ENCODE peak calls at places on chromosome 22, in four cellular contexts. A is IMR-90, P is K562, Q is HepG2. U is an unnamed sample.

GRCh38 chr22:28375761-28376534 is 303.7 kb downstream of the TTC28 start:
- DNase-seq in A (peak), Q (no peak), P (no peak), U (no peak)

GRCh38 chr22:35839811-35840739 is 122.4 kb downstream of the APOL5 start:
- DNase-seq in A (peak), P (peak), Q (no peak), U (peak)

GRCh38 chr22:33568934-33569496 is 351.3 kb downstream of the LARGE1 start:
- DNase-seq in P (no peak), Q (no peak), A (peak), U (no peak)

GRCh38 chr22:42714308-42714707 is 6.4 kb downstream of the A4GALT start:
- DNase-seq in A (no peak), P (no peak), Q (no peak), U (no peak)

GRCh38 chr22:37340331-37341262 is 58.3 kb downstream of the CYTH4 start:
- DNase-seq in A (no peak), P (no peak), Q (no peak), U (no peak)

GRCh38 chr22:45422237-45422983 is 8.9 kb downstream of the RIBC2 start:
- DNase-seq in A (no peak), P (no peak), Q (no peak), U (no peak)

GRCh38 chr22:49660321-49660720 is 167.4 kb downstream of the BRD1 start:
- DNase-seq in P (no peak), Q (no peak), A (no peak), U (no peak)

GRCh38 chr22:17477401-17477833 is 85.9 kb upstream of the SLC25A18 start:
- DNase-seq in A (no peak), Q (no peak), P (no peak), U (no peak)

GRCh38 chr22:39802682-39803081 is 90.9 kb downstream of the ENTHD1 start:
- DNase-seq in Q (no peak), P (no peak), A (no peak), U (no peak)

GRCh38 chr22:35835998-35836691 is 118.5 kb downstream of the APOL5 start:
- DNase-seq in P (peak), A (peak), Q (peak), U (peak)

GRCh38 chr22:41261541-41262249 is 21.0 kb upstream of the CHADL start:
- DNase-seq in A (no peak), Q (no peak), P (no peak), U (no peak)

GRCh38 chr22:20066617-20067383 is 13.2 kb upstream of the DGCR8 start:
- DNase-seq in Q (no peak), A (no peak), P (no peak), U (no peak)

GRCh38 chr22:44076825-44077224 is 52.7 kb downstream of the PARVB start:
- DNase-seq in A (no peak), Q (no peak), P (no peak), U (no peak)

GRCh38 chr22:49724030-49724892 is 103.4 kb downstream of the BRD1 start:
- DNase-seq in P (peak), Q (no peak), A (no peak), U (no peak)

GRCh38 chr22:28442951-28443876 is 236.4 kb downstream of the TTC28 start:
- DNase-seq in P (peak), A (peak), Q (peak), U (no peak)

GRCh38 chr22:36497910-36498669 is 8.8 kb downstream of the FOXRED2 start:
- DNase-seq in A (no peak), P (no peak), Q (no peak), U (no peak)

GRCh38 chr22:28768701-28769393 is 3.6 kb upstream of the CCDC117 start:
- DNase-seq in A (no peak), P (no peak), Q (peak), U (peak)

GRCh38 chr22:28332410-28332809 is 347.2 kb downstream of the TTC28 start:
- DNase-seq in P (no peak), Q (no peak), A (peak), U (no peak)

GRCh38 chr22:16824718-16825687 is at the start of gene XKR3:
- DNase-seq in A (no peak), P (peak), Q (no peak), U (no peak)

GRCh38 chr22:41648431-41648830 is 27.3 kb downstream of the XRCC6 start:
- DNase-seq in P (no peak), A (no peak), Q (no peak), U (no peak)

GRCh38 chr22:25232301-25232700 is 12.9 kb downstream of the CRYBB2 start:
- DNase-seq in P (no peak), Q (no peak), A (peak), U (no peak)

GRCh38 chr22:28799125-28799833 is 1.1 kb downstream of the XBP1 start:
- DNase-seq in P (peak), Q (peak), A (peak), U (peak)

GRCh38 chr22:37228106-37229011 is 15.7 kb downstream of the RAC2 start:
- DNase-seq in P (no peak), A (peak), Q (no peak), U (no peak)

GRCh38 chr22:42889290-42889689 is 32.2 kb upstream of the ARFGAP3 start:
- DNase-seq in A (no peak), P (no peak), Q (no peak), U (no peak)

GRCh38 chr22:38623357-38623756 is 32.8 kb downstream of the FAM227A start:
- DNase-seq in Q (peak), A (no peak), P (peak), U (no peak)

GRCh38 chr22:41976070-41976901 is 7.0 kb downstream of the SEPTIN3 start:
- DNase-seq in P (no peak), A (no peak), Q (no peak), U (no peak)

GRCh38 chr22:37329239-37330140 is 47.2 kb downstream of the CYTH4 start:
- DNase-seq in A (peak), Q (no peak), P (no peak), U (no peak)

GRCh38 chr22:24926849-24927579 is 19.5 kb downstream of the LHFPL7 start:
- DNase-seq in A (no peak), Q (no peak), P (no peak), U (no peak)

GRCh38 chr22:29158546-29158945 is 47.1 kb upstream of the EMID1 start:
- DNase-seq in A (no peak), Q (no peak), P (no peak), U (no peak)

GRCh38 chr22:50209893-50210292 is 9.1 kb downstream of the SELENOO start:
- DNase-seq in A (peak), P (peak), Q (peak), U (peak)

GRCh38 chr22:41290262-41291221 is 4.6 kb upstream of the RANGAP1 start:
- DNase-seq in A (peak), P (no peak), Q (peak), U (no peak)

GRCh38 chr22:37929390-37929789 is 23.3 kb downstream of the MICALL1 start:
- DNase-seq in A (no peak), Q (no peak), P (no peak), U (no peak)

GRCh38 chr22:48369789-48370507 is 1457.7 kb downstream of the BRD1 start:
- DNase-seq in P (no peak), A (no peak), Q (peak), U (peak)

GRCh38 chr22:38981659-38982007 is 514 bp upstream of the APOBEC3B start:
- DNase-seq in A (no peak), P (no peak), Q (no peak), U (no peak)

GRCh38 chr22:23190526-23190925 is 10.2 kb downstream of the BCR start:
- DNase-seq in A (no peak), Q (no peak), P (no peak), U (no peak)
- TF ChIP-seq MAZ in A (no peak), Q (no peak), P (no peak), U (no peak)

GRCh38 chr22:30866811-30867271 is 101.7 kb downstream of the MORC2 start:
- DNase-seq in A (no peak), Q (peak), P (no peak), U (peak)
- TF ChIP-seq MAZ in A (no peak), Q (no peak), P (no peak), U (no peak)

DNA sequence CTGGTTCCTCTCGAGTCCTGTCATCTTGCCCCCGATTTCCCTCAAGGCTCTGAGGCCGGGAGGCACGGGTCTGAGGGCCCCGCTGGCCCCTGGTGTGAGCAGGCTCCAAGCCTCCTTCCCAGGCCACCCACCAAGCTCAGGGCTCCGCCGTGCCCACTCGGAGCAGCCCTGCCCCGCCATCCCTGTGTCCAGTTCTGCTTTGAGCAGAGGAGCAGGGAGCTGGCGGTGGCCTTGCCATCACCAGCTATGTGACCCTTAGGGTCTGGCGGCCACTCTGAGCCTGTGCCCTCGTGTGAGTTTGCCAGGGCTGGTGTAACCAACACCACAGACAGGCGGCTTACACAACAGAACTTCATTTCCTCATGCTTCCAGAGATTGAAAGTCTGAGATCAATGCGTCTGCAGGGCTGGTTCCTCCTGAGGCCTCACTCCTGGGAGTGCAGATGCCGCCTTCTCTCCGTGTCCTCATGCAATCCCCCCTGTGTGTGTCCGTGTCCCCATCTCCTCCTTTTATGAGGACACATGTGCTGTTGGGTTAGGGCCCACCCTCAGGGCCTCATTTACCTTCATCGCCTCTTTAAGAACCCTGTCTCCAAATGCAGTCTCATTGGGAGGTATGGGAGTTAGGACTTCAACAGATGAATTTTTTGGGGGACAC is 36.5 kb upstream of the CELSR1 start:
- DNase-seq in Q (no peak), P (no peak), A (no peak), U (no peak)
- TF ChIP-seq MAZ in Q (no peak), P (no peak), A (no peak), U (no peak)

GRCh38 chr22:31344369-31345330 is 1.5 kb downstream of the PATZ1 start:
- DNase-seq in P (no peak), A (peak), Q (no peak), U (no peak)

GRCh38 chr22:31341386-31342088 is 4.6 kb downstream of the PATZ1 start:
- DNase-seq in Q (no peak), P (no peak), A (no peak), U (no peak)

GRCh38 chr22:31345331-31346254 is 553 bp downstream of the PATZ1 start:
- DNase-seq in P (peak), Q (peak), A (peak), U (peak)

GRCh38 chr22:31342389-31343125 is 3.6 kb downstream of the PATZ1 start:
- DNase-seq in A (no peak), P (no peak), Q (no peak), U (no peak)

DNA sequence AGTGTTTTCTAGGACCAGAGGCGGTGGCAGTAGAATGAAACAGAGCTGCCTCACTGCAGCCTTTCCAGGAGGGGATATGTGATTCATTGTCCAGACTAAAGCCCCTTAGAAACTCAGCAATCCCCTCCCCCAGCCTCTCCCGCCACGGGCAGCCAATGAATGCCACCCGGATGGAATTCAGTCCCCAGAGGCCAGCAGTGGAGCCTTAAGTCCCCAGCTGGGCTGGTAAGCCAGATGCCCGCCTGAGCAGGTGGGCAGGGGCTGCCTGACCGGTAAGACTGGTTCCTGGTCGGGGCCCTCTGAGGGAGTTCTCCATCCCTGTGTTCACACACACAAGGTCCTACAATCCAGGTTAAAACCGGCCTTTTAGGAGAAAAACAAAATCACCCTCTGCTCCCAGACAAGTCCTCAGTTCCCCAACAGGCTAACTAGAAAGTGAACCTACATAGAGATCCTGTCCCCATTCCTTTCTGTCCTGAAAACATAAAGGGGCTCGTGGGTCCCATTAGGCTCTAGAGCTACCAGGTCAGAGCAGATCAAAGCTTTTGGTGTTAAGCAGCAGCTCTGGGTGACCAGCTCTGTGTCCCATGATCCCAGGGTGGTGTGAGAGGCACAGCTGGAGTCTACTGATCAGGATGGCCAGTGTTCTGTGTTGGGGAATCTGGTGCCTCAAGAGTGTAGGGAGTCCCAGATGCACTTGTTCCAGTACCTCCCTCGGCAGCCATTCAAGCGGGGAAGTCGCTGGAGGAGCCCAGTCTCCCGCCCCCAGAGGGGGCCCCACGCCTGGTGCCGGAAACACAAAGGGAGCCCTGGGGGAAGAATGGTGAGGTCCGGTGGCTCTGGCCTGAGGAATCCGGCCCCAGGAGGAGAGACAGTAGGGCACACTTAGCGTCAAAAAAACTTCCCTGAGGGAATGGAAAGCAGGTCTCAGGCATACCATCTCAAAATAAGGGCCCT is 2.6 kb downstream of the PATZ1 start:
- DNase-seq in A (peak), Q (no peak), P (peak), U (no peak)
- TF ChIP-seq MAZ in A (no peak), Q (peak), P (no peak), U (no peak)

GRCh38 chr22:26718905-26719304 is 61.5 kb downstream of the MIAT start:
- DNase-seq in Q (no peak), A (peak), P (no peak), U (peak)
- TF ChIP-seq MAZ in Q (no peak), A (no peak), P (no peak), U (no peak)